ENCODE peak calls at places on chromosomes 2 and 18, in nine cellular contexts. N, L, G, X, J, T, R, V and Q are unnamed samples.

GRCh38 chr2:109260886-109261700 is 132.1 kb downstream of the SH3RF3 start:
- DNase-seq in V (peak; percentile 34), L (peak; percentile 50), R (no peak), J (no peak), X (peak; percentile 44), N (no peak), T (peak; percentile 33), G (no peak), Q (no peak)

GRCh38 chr2:225002656-225003045 is 39.6 kb downstream of the DOCK10 start:
- DNase-seq in T (no peak), L (peak; percentile 75), J (no peak), N (no peak), V (no peak), G (no peak), X (no peak), R (no peak), Q (no peak)

GRCh38 chr2:183347969-183348368 is 223.7 kb downstream of the NUP35 start:
- DNase-seq in G (no peak), R (no peak), L (no peak), J (no peak), X (no peak), V (no peak), N (no peak), T (no peak), Q (no peak)

GRCh38 chr2:96928277-96928781 is 58.1 kb downstream of the FAM178B start:
- DNase-seq in L (no peak), V (no peak), N (no peak), G (peak; percentile 68), J (no peak), X (no peak), R (no peak), T (no peak), Q (no peak)

GRCh38 chr18:36809590-36810381 is 19.0 kb downstream of the TPGS2 start:
- DNase-seq in X (peak; percentile 48), N (peak; percentile 59), V (peak; percentile 79), L (no peak), G (no peak), R (no peak), T (peak; percentile 14), J (peak; percentile 28), Q (no peak)

GRCh38 chr2:237591021-237591370 is 462 bp upstream of the RAB17 start:
- DNase-seq in V (no peak), N (no peak), G (no peak), L (no peak), X (peak; percentile 86), T (peak; percentile 75), J (peak; percentile 80), R (no peak), Q (no peak)

GRCh38 chr18:50310080-50310479 is 22.6 kb upstream of the CXXC1 start:
- DNase-seq in T (no peak), G (no peak), N (no peak), J (no peak), X (no peak), R (no peak), V (no peak), L (no peak), Q (no peak)

GRCh38 chr2:46167406-46167805 is 129.8 kb upstream of the EPAS1 start:
- DNase-seq in V (no peak), G (no peak), N (no peak), R (no peak), J (no peak), T (no peak), X (no peak), L (no peak), Q (no peak)

GRCh38 chr2:10220516-10221391 is 82.0 kb upstream of the HPCAL1 start:
- DNase-seq in N (no peak), L (peak; percentile 66), V (peak; percentile 87), R (no peak), X (no peak), T (no peak), G (no peak), J (no peak), Q (no peak)

GRCh38 chr2:209772316-209772715 is 684 bp downstream of the UNC80 start:
- DNase-seq in N (no peak), V (no peak), J (no peak), T (no peak), R (no peak), X (no peak), G (no peak), L (no peak), Q (no peak)

GRCh38 chr2:168192839-168193616 is 54.4 kb downstream of the STK39 start:
- DNase-seq in J (no peak), G (no peak), R (no peak), V (no peak), X (no peak), T (no peak), N (no peak), L (no peak), Q (no peak)

GRCh38 chr2:9249036-9249800 is 42.6 kb downstream of the ASAP2 start:
- DNase-seq in V (peak; percentile 55), L (no peak), J (peak; percentile 60), R (no peak), T (peak; percentile 52), N (no peak), G (no peak), X (no peak), Q (no peak)

GRCh38 chr18:2480536-2480935 is 90.8 kb downstream of the METTL4 start:
- DNase-seq in X (no peak), V (peak; percentile 2), J (no peak), L (no peak), T (no peak), N (no peak), R (no peak), G (no peak), Q (no peak)

GRCh38 chr2:54899576-54900200 is 150.6 kb downstream of the RTN4 start:
- DNase-seq in J (no peak), X (peak; percentile 37), L (no peak), V (peak; percentile 70), G (no peak), N (peak; percentile 19), R (no peak), T (no peak), Q (no peak)

GRCh38 chr2:32946314-32947075 is at the start of gene LTBP1:
- DNase-seq in T (peak; percentile 84), R (peak; percentile 2), G (peak; percentile 74), J (peak; percentile 69), N (peak; percentile 70), X (peak; percentile 53), V (peak; percentile 76), L (peak; percentile 88), Q (peak; percentile 35)

GRCh38 chr2:230319211-230319862 is 7.7 kb upstream of the SP140L start:
- DNase-seq in V (no peak), T (peak; percentile 51), R (peak; percentile 9), L (peak; percentile 87), X (no peak), N (no peak), J (no peak), G (no peak), Q (no peak)

GRCh38 chr2:226273440-226273839 is 526.2 kb downstream of the IRS1 start:
- DNase-seq in R (no peak), N (no peak), G (no peak), T (no peak), V (peak; percentile 44), L (no peak), J (no peak), X (no peak), Q (no peak)

GRCh38 chr2:178579006-178579405 is 98.7 kb downstream of the PLEKHA3 start:
- DNase-seq in X (no peak), L (no peak), J (no peak), T (no peak), V (peak; percentile 62), R (no peak), G (no peak), N (no peak), Q (no peak)

GRCh38 chr2:226797989-226798421 is 1.6 kb downstream of the IRS1 start:
- DNase-seq in G (no peak), N (peak; percentile 45), V (peak; percentile 56), L (peak; percentile 78), R (no peak), J (peak; percentile 27), T (no peak), X (no peak), Q (no peak)

GRCh38 chr2:220279840-220280239 is 652.4 kb downstream of the SLC4A3 start:
- DNase-seq in V (peak; percentile 63), L (no peak), R (no peak), X (no peak), N (no peak), G (no peak), J (no peak), T (no peak), Q (no peak)

GRCh38 chr18:45061359-45061758 is 380.7 kb downstream of the SETBP1 start:
- DNase-seq in T (no peak), N (no peak), J (no peak), X (no peak), L (no peak), R (no peak), V (no peak), G (no peak), Q (no peak)

GRCh38 chr2:174827371-174828369 is 63.4 kb upstream of the CHRNA1 start:
- DNase-seq in V (peak; percentile 49), X (no peak), J (no peak), R (no peak), T (no peak), L (no peak), N (peak; percentile 20), G (no peak), Q (no peak)

DNA sequence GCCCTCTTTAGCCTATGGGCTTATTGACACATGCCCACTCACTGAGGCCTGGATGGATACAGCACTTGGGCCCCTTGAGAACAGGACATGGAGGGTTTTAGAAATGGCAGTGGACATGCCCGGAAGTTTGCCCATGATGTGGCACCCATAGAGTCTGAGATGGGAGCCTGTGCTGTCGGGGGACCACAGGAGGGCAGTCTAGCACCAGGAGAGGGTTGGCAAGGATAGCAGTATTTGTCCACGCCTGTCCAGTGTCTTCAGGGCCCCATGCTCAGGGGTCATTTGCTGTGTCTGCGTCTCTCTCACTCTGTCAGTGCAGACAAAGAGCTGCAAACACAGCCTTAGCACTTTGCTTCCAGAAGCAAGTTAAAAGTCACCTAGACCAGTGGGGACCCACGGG is 48.7 kb downstream of the IL1RL2 start:
- DNase-seq in J (no peak), G (no peak), V (peak; percentile 29), T (no peak), N (no peak), R (no peak), X (no peak), L (peak; percentile 78), Q (no peak)
- TF ChIP-seq CTCF in J (no peak), G (no peak), V (peak; percentile 55), T (no peak), N (peak; percentile 30), R (no peak), X (no peak), L (no peak), Q (no peak)

GRCh38 chr2:219249203-219249980 is 3.7 kb upstream of the TUBA4B start:
- DNase-seq in R (no peak), J (peak; percentile 94), G (peak; percentile 48), N (peak; percentile 89), L (peak; percentile 89), T (peak; percentile 94), V (peak; percentile 75), X (peak; percentile 93), Q (peak; percentile 40)
- H3K4me3 ChIP-seq in R (peak overlapping the region; percentile 20), J (peak overlapping the region; percentile 26), G (no peak overlapping the region), N (no peak overlapping the region), L (peak overlapping the region; percentile 2), T (no peak overlapping the region), V (no peak overlapping the region), X (no peak overlapping the region), Q (peak overlapping the region; percentile 24)

GRCh38 chr2:85537600-85538506 is 1.1 kb upstream of the MAT2A start:
- DNase-seq in N (peak; percentile 72), T (peak; percentile 66), V (no peak), X (peak; percentile 70), J (peak; percentile 57), R (no peak), L (peak; percentile 88), G (peak; percentile 60), Q (peak; percentile 64)
- TF ChIP-seq POLR2A in N (peak; percentile 19), T (peak; percentile 4), V (no peak), X (no peak), J (no peak), R (no peak), L (no peak), G (peak; percentile 19), Q (peak; percentile 13)

GRCh38 chr2:139478191-139478914 is 698.2 kb upstream of the NXPH2 start:
- DNase-seq in L (no peak), T (no peak), V (no peak), G (no peak), X (no peak), N (no peak), R (no peak), J (no peak), Q (no peak)
- TF ChIP-seq CTCF in L (no peak), T (no peak), V (no peak), G (no peak), X (no peak), N (no peak), R (no peak), J (no peak), Q (no peak)